ENCODE peak calls at places on chromosomes 6 and 20, in five cellular contexts. K, D, S, M and O are unnamed samples.

GRCh38 chr6:154962751-154963150 is 32.4 kb upstream of the TIAM2 start:
- DNase-seq in K (no peak), S (no peak), D (peak), M (peak), O (no peak)

GRCh38 chr6:44189257-44189656 is 27.5 kb upstream of the MYMX start:
- DNase-seq in D (no peak), M (no peak), S (peak), K (no peak), O (no peak)

GRCh38 chr6:10146723-10147451 is 268.0 kb downstream of the TFAP2A start:
- DNase-seq in S (no peak), D (peak), K (no peak), M (no peak), O (no peak)

GRCh38 chr6:83192871-83193746 is at the start of the genes PGM3 and RWDD2A:
- DNase-seq in D (peak), K (peak), S (peak), M (peak), O (peak)

GRCh38 chr6:14765106-14765505 is 480.8 kb upstream of the JARID2 start:
- DNase-seq in K (no peak), M (no peak), S (no peak), D (peak), O (no peak)

GRCh38 chr6:31407699-31408098 is 4.3 kb downstream of the MICA start:
- DNase-seq in M (no peak), S (no peak), D (peak), K (no peak), O (no peak)

GRCh38 chr20:32296412-32296811 is 19.0 kb downstream of the KIF3B start:
- DNase-seq in M (no peak), S (no peak), K (no peak), D (peak), O (no peak)

GRCh38 chr6:36769676-36770499 is 69.4 kb downstream of the CPNE5 start:
- DNase-seq in K (no peak), S (no peak), D (peak), M (no peak), O (no peak)

GRCh38 chr6:6696867-6697531 is 108.5 kb downstream of the LY86 start:
- DNase-seq in M (peak), S (peak), D (peak), K (no peak), O (peak)

GRCh38 chr6:145875496-145876244 is 61.1 kb upstream of the FBXO30 start:
- DNase-seq in M (no peak), D (no peak), S (no peak), K (no peak), O (no peak)

GRCh38 chr6:36946526-36946925 is 8.0 kb upstream of the PI16 start:
- DNase-seq in K (no peak), M (no peak), S (peak), D (no peak), O (no peak)

GRCh38 chr20:41738584-41739193 is 120.5 kb upstream of the CHD6 start:
- DNase-seq in S (no peak), D (peak), K (no peak), M (peak), O (no peak)

GRCh38 chr6:90285611-90286381 is 10.8 kb downstream of the BACH2 start:
- DNase-seq in D (peak), S (peak), K (no peak), M (peak), O (no peak)

GRCh38 chr6:13474360-13474759 is 13.0 kb downstream of the GFOD1 start:
- DNase-seq in D (peak), S (no peak), K (no peak), M (no peak), O (no peak)

GRCh38 chr6:53771780-53772624 is 22.8 kb upstream of the LRRC1 start:
- DNase-seq in D (peak), M (no peak), K (no peak), S (no peak), O (no peak)

GRCh38 chr6:885051-885590 is 192.2 kb upstream of the EXOC2 start:
- DNase-seq in M (peak), K (no peak), D (no peak), S (no peak), O (no peak)

GRCh38 chr20:51461306-51461705 is 81.2 kb downstream of the NFATC2 start:
- DNase-seq in M (no peak), D (no peak), K (no peak), S (no peak), O (no peak)

GRCh38 chr6:154354265-154354777 is 2.3 kb downstream of the IPCEF1 start:
- DNase-seq in S (no peak), M (no peak), K (no peak), D (no peak), O (no peak)

GRCh38 chr6:40378071-40378724 is 209.0 kb downstream of the LRFN2 start:
- DNase-seq in K (no peak), M (no peak), S (no peak), D (no peak), O (no peak)

GRCh38 chr6:22657341-22657985 is 88.1 kb downstream of the HDGFL1 start:
- DNase-seq in S (no peak), M (no peak), D (no peak), K (no peak), O (no peak)

GRCh38 chr20:43530321-43531090 is 23.0 kb downstream of the L3MBTL1 start:
- DNase-seq in K (no peak), D (no peak), S (peak), M (no peak), O (no peak)

GRCh38 chr6:167140589-167141474 is 16.9 kb downstream of the GPR31 start:
- DNase-seq in D (no peak), M (no peak), S (no peak), K (no peak), O (no peak)

GRCh38 chr6:138323821-138324220 is 53.9 kb upstream of the SMIM28 start:
- DNase-seq in D (no peak), S (no peak), M (no peak), K (no peak), O (no peak)

GRCh38 chr6:44275749-44276648 is 5.7 kb downstream of the TMEM151B start:
- DNase-seq in K (no peak), D (no peak), S (no peak), M (no peak), O (no peak)

GRCh38 chr6:101666256-101666655 is 272.7 kb downstream of the GRIK2 start:
- DNase-seq in M (no peak), K (no peak), S (no peak), D (peak), O (no peak)

GRCh38 chr6:21937466-21937865 is 343.9 kb downstream of the SOX4 start:
- DNase-seq in D (no peak), S (no peak), K (no peak), M (no peak), O (no peak)

GRCh38 chr20:54680872-54681297 is 205.5 kb downstream of the DOK5 start:
- DNase-seq in K (no peak), S (no peak), D (peak), M (no peak), O (no peak)

GRCh38 chr20:17873410-17874270 is 95.0 kb downstream of the SNX5 start:
- DNase-seq in D (peak), S (peak), K (no peak), M (peak), O (peak)

GRCh38 chr6:139290787-139291294 is 957 bp downstream of the TXLNB start:
- DNase-seq in K (no peak), M (no peak), S (no peak), D (peak), O (no peak)

GRCh38 chr6:112480551-112480950 is 133.4 kb downstream of the RFPL4B start:
- DNase-seq in D (peak), K (no peak), M (no peak), S (no peak), O (no peak)

GRCh38 chr6:74000582-74000981 is 304.6 kb downstream of the CD109 start:
- DNase-seq in K (no peak), D (peak), S (no peak), M (no peak), O (no peak)

DNA sequence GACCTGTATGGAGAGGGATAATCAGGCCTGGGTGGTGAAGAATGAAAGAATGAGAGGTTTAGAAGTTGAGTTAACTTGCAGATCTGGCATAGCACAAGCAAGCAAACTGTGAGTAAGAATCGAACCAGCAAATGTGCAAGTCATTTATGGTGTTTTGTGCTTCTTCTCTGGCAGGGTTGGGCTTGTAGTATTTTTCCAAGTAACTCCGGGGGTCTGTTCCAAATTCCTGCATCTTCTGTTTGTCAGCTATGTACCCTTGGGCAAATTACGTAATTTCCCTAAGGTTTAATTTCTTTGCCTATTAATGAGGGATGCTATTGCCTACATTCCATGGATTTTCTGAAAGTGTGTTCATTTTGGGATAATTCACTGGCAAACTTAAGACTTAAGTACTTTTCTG is 305.1 kb downstream of the CD109 start:
- DNase-seq in K (no peak), D (no peak), S (no peak), M (no peak), O (no peak)
- TF ChIP-seq CTCF in K (no peak), D (no peak), S (no peak), M (no peak), O (no peak)

DNA sequence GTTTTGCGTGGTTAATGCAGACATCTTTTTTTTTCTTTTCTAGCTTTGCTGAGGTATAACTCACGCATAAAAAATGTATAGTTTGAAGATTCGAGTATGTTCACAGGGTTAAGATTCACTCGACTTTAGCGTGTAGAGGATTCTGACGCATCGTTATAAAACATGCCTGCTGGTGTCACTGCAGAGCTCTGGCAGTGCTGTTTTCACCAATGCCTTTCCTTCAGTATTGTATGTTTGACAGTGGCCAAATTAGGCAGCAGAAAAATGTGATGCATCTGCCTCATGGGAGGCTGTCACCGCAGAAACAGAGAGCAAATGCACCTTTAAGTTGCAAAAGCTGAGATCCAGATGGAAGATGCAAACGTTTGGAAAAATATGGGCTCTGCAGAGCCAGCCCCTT is 18.0 kb upstream of the SIRPB2 start:
- DNase-seq in S (no peak), M (no peak), K (no peak), D (peak), O (no peak)
- TF ChIP-seq CTCF in S (peak), M (no peak), K (peak), D (peak), O (no peak)

DNA sequence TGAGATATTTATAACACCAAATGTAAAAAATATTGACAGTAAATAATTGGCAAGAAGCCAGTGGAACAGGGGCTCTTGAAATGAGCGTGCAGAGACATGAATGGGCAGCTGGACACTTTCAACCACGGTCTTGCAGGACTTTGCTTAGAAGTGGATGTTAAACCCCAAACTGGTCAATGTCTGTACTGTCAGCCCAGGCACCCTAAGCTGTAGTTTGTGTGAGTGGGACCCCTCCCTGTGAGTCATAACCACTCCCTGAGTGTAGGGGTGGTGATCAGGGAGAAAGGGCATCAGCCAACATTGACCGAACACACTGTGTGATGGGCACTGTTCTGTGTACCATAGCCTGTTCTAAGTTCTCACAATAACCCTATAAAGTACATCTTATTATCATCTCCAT is 108.6 kb downstream of the FIG4 start:
- DNase-seq in S (no peak), M (no peak), D (no peak), K (no peak), O (no peak)
- TF ChIP-seq CTCF in S (no peak), M (no peak), D (no peak), K (no peak), O (no peak)

DNA sequence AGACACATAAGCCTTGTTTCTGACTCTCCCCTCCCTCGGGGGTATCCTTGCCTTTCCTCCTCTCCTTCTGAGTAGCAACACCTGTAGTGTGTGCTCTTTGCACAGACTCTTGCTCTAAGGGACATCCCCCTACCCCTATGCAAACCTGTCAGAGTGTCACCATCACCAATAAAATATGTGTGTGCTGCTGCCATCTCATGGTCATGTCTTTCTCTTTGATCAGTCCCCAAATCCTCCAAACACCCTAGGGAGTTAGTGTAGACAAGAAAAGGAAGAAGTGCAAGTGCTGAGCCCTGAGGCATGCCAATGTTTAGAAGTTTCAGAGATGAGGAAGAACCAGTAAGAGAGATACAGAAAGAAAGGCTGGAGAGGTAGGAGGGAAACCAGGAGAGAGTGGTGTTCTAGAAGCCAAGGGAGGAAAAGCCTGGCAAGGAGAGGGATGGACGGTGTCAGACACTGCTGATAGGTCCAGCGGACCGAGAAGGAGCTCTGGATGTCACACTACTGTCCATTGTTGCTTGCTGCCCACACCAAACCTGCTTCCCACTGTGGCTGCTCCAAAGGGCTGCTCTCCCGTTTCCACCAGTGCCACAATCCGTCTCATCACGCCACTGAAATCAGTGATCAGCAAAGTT is 16.4 kb downstream of the TRMT6 start:
- DNase-seq in S (no peak), M (no peak), K (no peak), D (no peak), O (no peak)
- TF ChIP-seq CTCF in S (no peak), M (no peak), K (no peak), D (no peak), O (no peak)

GRCh38 chr20:62741191-62741676 is 32.6 kb downstream of the NTSR1 start:
- DNase-seq in K (no peak), D (no peak), M (no peak), S (peak), O (no peak)
- TF ChIP-seq CTCF in K (no peak), D (no peak), M (no peak), S (no peak), O (no peak)

DNA sequence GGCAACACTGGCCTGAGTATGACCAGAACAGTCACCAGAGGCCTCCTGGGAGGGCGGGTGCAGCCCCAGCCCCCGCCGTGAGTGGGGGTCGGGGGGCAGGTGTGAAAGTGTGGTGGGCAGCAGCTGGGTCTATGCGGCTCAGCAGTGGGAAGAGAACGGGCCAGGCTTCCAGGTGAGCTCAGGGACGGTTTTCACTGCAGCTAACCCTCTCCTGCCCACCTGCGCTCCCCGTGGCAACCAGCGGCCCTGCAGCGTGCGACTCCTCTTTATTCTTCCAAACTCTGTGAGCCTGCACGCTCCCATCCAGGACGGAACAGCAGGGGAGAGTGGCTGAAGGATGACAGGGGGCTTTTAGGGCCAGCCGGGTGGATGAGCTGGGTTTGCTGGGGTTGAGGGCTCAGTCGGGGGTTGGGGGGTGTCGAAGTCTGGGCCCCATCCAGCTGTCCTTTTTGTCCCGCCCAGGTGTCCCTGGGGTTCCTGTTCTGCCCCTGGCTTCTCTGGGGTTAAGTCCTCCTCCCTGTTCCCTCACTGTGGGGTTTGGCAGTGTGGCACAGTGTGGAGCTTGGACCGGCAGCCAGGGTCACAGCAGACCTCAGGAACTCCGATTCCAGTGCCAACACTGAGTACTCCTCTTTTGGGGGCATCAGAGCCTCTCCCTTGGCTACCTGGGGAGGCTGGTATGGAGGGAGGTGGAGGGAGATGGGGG is 859 bp upstream of the BIRC7 start:
- DNase-seq in K (peak), S (no peak), D (no peak), M (no peak), O (no peak)
- TF ChIP-seq CTCF in K (peak), S (peak), D (peak), M (peak), O (peak)

GRCh38 chr20:49599746-49600113 is 31.8 kb upstream of the PTGIS start:
- DNase-seq in D (no peak), K (no peak), S (no peak), M (no peak), O (no peak)

GRCh38 chr20:49601153-49601924 is 33.4 kb upstream of the PTGIS start:
- DNase-seq in S (no peak), D (no peak), M (no peak), K (no peak), O (no peak)

GRCh38 chr20:49602370-49603208 is 34.7 kb upstream of the PTGIS start:
- DNase-seq in D (peak), M (no peak), K (no peak), S (no peak), O (no peak)

GRCh38 chr20:49607568-49607967 is 39.6 kb upstream of the PTGIS start:
- DNase-seq in D (no peak), K (no peak), S (no peak), M (no peak), O (no peak)

GRCh38 chr20:49603209-49603627 is 35.3 kb upstream of the PTGIS start:
- DNase-seq in D (peak), S (no peak), M (no peak), K (no peak), O (no peak)
- TF ChIP-seq CTCF in D (peak), S (peak), M (no peak), K (no peak), O (no peak)

GRCh38 chr6:34027939-34028441 is 117.9 kb downstream of the GRM4 start:
- DNase-seq in D (no peak), K (no peak), M (no peak), S (no peak), O (no peak)
- TF ChIP-seq CTCF in D (no peak), K (no peak), M (peak), S (no peak), O (peak)

GRCh38 chr6:158567152-158567551 is 7.3 kb downstream of the TMEM181 start:
- DNase-seq in S (no peak), M (no peak), D (no peak), K (no peak), O (no peak)

GRCh38 chr6:158566207-158566818 is 6.4 kb downstream of the TMEM181 start:
- DNase-seq in S (no peak), M (no peak), K (no peak), D (no peak), O (no peak)

GRCh38 chr6:158564243-158565121 is 4.6 kb downstream of the TMEM181 start:
- DNase-seq in K (no peak), S (no peak), M (no peak), D (no peak), O (no peak)

GRCh38 chr6:158565122-158565429 is 5.2 kb downstream of the TMEM181 start:
- DNase-seq in M (no peak), K (no peak), S (no peak), D (no peak), O (no peak)

DNA sequence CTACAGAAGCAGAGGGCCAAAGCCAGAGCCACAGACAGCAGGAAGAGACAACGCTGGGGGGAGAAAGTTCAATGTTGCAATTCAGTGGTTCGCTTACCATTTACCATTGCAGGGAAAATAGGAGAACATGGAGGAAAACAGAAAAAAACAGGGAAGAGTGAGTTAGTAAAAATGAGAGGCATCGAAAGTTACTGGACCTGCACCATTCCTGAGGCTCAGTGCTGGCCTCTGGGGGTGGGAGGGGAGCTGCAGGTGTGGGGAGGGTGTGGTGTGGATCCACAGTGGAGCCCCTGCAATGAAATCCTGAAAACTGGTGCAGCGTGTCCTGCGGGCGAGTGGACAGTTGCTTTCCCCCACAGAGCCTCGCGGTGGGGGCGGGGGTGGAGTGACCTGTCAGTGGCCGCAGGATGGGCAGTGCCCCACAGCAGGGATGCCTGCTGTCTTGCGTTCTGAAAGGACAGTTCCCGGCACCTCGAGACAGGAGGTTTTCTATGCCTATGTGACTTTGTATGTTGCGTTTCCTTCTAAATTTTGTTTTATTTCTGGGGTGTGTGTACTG is 5.7 kb downstream of the TMEM181 start:
- DNase-seq in S (no peak), K (no peak), D (no peak), M (no peak), O (no peak)
- TF ChIP-seq CTCF in S (no peak), K (no peak), D (peak), M (no peak), O (no peak)

GRCh38 chr6:49607391-49607982 is 29.2 kb downstream of the RHAG start:
- DNase-seq in S (no peak), K (no peak), M (no peak), D (no peak), O (no peak)
- TF ChIP-seq CTCF in S (no peak), K (peak), M (no peak), D (no peak), O (peak)